ENCODE peak calls at places on chromosomes 6 and 20, in ten cellular contexts. B is mammary epithelial cell; T is endodermal cell; Z is activated naive CD4-positive, alpha-beta T cell treated with Interleukin-2 at 50 U/mL for 16 hours; G is activated CD4-positive, alpha-beta memory T cell treated with anti-CD3 and anti-CD28 coated beads for 36 hours; M is occipital lobe; V is iris pigment epithelial cell; S is stimulated activated CD4-positive, alpha-beta T cell treated with anti-CD3 and anti-CD28 coated beads, Interleukin-2, amount 100 ng/mL, for 48 hours; I is head of caudate nucleus; F is cardiac muscle cell. C is an unnamed sample.

GRCh38 chr6:66336171-66336570 is 629.1 kb upstream of the EYS start:
- DNase-seq in B (no peak), T (no peak), Z (no peak), G (no peak), M (no peak), V (no peak), S (no peak), I (no peak), F (no peak), C (no peak)

GRCh38 chr20:2602046-2602735 is 50.2 kb upstream of the NOP56 start:
- DNase-seq in B (no peak), T (no peak), Z (no peak), G (no peak), M (no peak), V (peak; percentile 11), S (no peak), I (no peak), F (no peak), C (peak; percentile 20)

GRCh38 chr6:28615955-28616747 is 90.5 kb downstream of the GPX5 start:
- DNase-seq in B (no peak), T (peak; percentile 87), Z (no peak), G (no peak), M (no peak), V (no peak), S (no peak), I (no peak), F (no peak), C (no peak)

GRCh38 chr6:107585815-107586435 is 96.0 kb downstream of the SOBP start:
- DNase-seq in B (no peak), T (no peak), Z (no peak), G (no peak), M (peak; percentile 15), V (no peak), S (no peak), I (peak; percentile 29), F (no peak), C (no peak)

GRCh38 chr20:20668639-20669038 is 43.8 kb downstream of the RALGAPA2 start:
- DNase-seq in B (no peak), T (no peak), Z (no peak), G (no peak), M (no peak), V (peak; percentile 22), S (no peak), I (no peak), F (peak; percentile 36), C (no peak)

GRCh38 chr20:9503530-9504251 is 10.7 kb upstream of the LAMP5 start:
- DNase-seq in B (no peak), T (peak; percentile 75), Z (no peak), G (no peak), M (no peak), V (peak; percentile 16), S (no peak), I (no peak), F (peak; percentile 5), C (no peak)

GRCh38 chr20:46182801-46183200 is 64.7 kb downstream of the CD40 start:
- DNase-seq in B (no peak), T (no peak), Z (no peak), G (no peak), M (no peak), V (no peak), S (no peak), I (no peak), F (no peak), C (no peak)

GRCh38 chr6:85747654-85748053 is 105.0 kb upstream of the SYNCRIP start:
- DNase-seq in B (no peak), T (no peak), Z (no peak), G (no peak), M (no peak), V (peak; percentile 91), S (no peak), I (no peak), F (peak; percentile 53), C (peak; percentile 3)

GRCh38 chr20:54223751-54224150 is 15.9 kb downstream of the PFDN4 start:
- DNase-seq in B (peak; percentile 22), T (peak; percentile 90), Z (no peak), G (no peak), M (no peak), V (peak; percentile 9), S (no peak), I (no peak), F (no peak), C (no peak)

GRCh38 chr6:148085651-148086321 is 256.9 kb upstream of the SASH1 start:
- DNase-seq in B (no peak), T (no peak), Z (no peak), G (no peak), M (no peak), V (peak; percentile 11), S (no peak), I (no peak), F (no peak), C (no peak)

GRCh38 chr6:138971601-138972000 is 16.5 kb downstream of the REPS1 start:
- DNase-seq in B (no peak), T (peak; percentile 67), Z (no peak), G (no peak), M (peak; percentile 52), V (peak; percentile 44), S (no peak), I (peak; percentile 56), F (no peak), C (no peak)

GRCh38 chr6:150598858-150599198 is 857 bp upstream of the PLEKHG1 start:
- DNase-seq in B (no peak), T (no peak), Z (no peak), G (no peak), M (no peak), V (no peak), S (no peak), I (no peak), F (no peak), C (no peak)

GRCh38 chr6:19837511-19838441 is 606 bp downstream of the ID4 start:
- DNase-seq in B (peak; percentile 29), T (peak; percentile 86), Z (no peak), G (no peak), M (no peak), V (peak; percentile 40), S (no peak), I (no peak), F (peak; percentile 55), C (no peak)

GRCh38 chr6:40369028-40369427 is 218.1 kb downstream of the LRFN2 start:
- DNase-seq in B (no peak), T (no peak), Z (no peak), G (no peak), M (no peak), V (no peak), S (no peak), I (no peak), F (no peak), C (no peak)

GRCh38 chr6:89680150-89680549 is 41.6 kb upstream of the LYRM2 start:
- DNase-seq in B (no peak), T (no peak), Z (no peak), G (no peak), M (no peak), V (no peak), S (no peak), I (no peak), F (peak; percentile 2), C (no peak)

GRCh38 chr20:62025394-62025793 is 40.3 kb downstream of the TAF4 start:
- DNase-seq in B (no peak), T (no peak), Z (no peak), G (no peak), M (no peak), V (peak; percentile 21), S (no peak), I (no peak), F (no peak), C (no peak)

GRCh38 chr20:40986774-40987173 is 41.8 kb upstream of the TOP1 start:
- DNase-seq in B (no peak), T (no peak), Z (no peak), G (no peak), M (no peak), V (no peak), S (no peak), I (no peak), F (no peak), C (no peak)

GRCh38 chr6:27604986-27605385 is 132.1 kb upstream of the ZNF184 start:
- DNase-seq in B (peak; percentile 45), T (peak; percentile 61), Z (no peak), G (no peak), M (no peak), V (no peak), S (no peak), I (no peak), F (peak; percentile 22), C (no peak)

GRCh38 chr6:13431861-13432465 is 55.4 kb downstream of the GFOD1 start:
- DNase-seq in B (no peak), T (no peak), Z (peak; percentile 31), G (peak; percentile 67), M (no peak), V (peak; percentile 58), S (peak; percentile 42), I (no peak), F (peak; percentile 39), C (no peak)

GRCh38 chr6:25237579-25237978 is 41.6 kb upstream of the CARMIL1 start:
- DNase-seq in B (peak; percentile 44), T (no peak), Z (no peak), G (no peak), M (no peak), V (no peak), S (no peak), I (no peak), F (no peak), C (no peak)

GRCh38 chr6:133814797-133815196 is 74.1 kb upstream of the TCF21 start:
- DNase-seq in B (peak; percentile 70), T (no peak), Z (no peak), G (peak; percentile 21), M (no peak), V (peak; percentile 75), S (no peak), I (no peak), F (peak; percentile 78), C (peak; percentile 27)

GRCh38 chr6:48151142-48151541 is 40.1 kb upstream of the PTCHD4 start:
- DNase-seq in B (peak; percentile 93), T (no peak), Z (no peak), G (no peak), M (no peak), V (peak; percentile 82), S (no peak), I (no peak), F (peak; percentile 78), C (peak; percentile 85)

GRCh38 chr20:25394996-25395395 is 4.4 kb upstream of the ABHD12 start:
- DNase-seq in B (no peak), T (no peak), Z (no peak), G (no peak), M (no peak), V (no peak), S (no peak), I (no peak), F (no peak), C (no peak)

GRCh38 chr20:62875419-62876355 is 14.1 kb upstream of the TCFL5 start:
- DNase-seq in B (peak; percentile 69), T (peak; percentile 96), Z (no peak), G (peak; percentile 30), M (peak; percentile 74), V (peak; percentile 79), S (no peak), I (peak; percentile 74), F (peak; percentile 91), C (no peak)

GRCh38 chr6:108661982-108662381 is 101.3 kb downstream of the FOXO3 start:
- DNase-seq in B (no peak), T (no peak), Z (no peak), G (no peak), M (no peak), V (no peak), S (no peak), I (no peak), F (no peak), C (no peak)

GRCh38 chr6:24313477-24314141 is 44.2 kb downstream of the DCDC2 start:
- DNase-seq in B (peak; percentile 46), T (no peak), Z (no peak), G (no peak), M (no peak), V (peak; percentile 80), S (no peak), I (no peak), F (peak; percentile 86), C (peak; percentile 20)

GRCh38 chr6:48111575-48111974 is 578 bp upstream of the PTCHD4 start:
- DNase-seq in B (no peak), T (no peak), Z (no peak), G (no peak), M (no peak), V (peak; percentile 3), S (no peak), I (no peak), F (no peak), C (no peak)

GRCh38 chr20:58433029-58433657 is 44.1 kb downstream of the VAPB start:
- DNase-seq in B (no peak), T (no peak), Z (no peak), G (no peak), M (no peak), V (no peak), S (no peak), I (no peak), F (no peak), C (no peak)